ENCODE peak calls at places on chromosomes 5 and 9, in five cellular contexts. H is psoas muscle, B is NCI-H2081, E is smooth muscle cell of the brain vasculature, N is fibroblast of the conjunctiva. W is an unnamed sample.
A peak's percentile ranks its signal among the peaks of the same experiment; 100 is the strongest.

GRCh38 chr5:67413749-67414148 is 217.2 kb upstream of the CD180 start:
- DNase-seq in N (no peak), H (no peak), B (no peak), E (no peak), W (no peak)

GRCh38 chr5:141870871-141871270 is 7.3 kb downstream of the PCDH1 start:
- DNase-seq in B (no peak), N (no peak), H (no peak), E (no peak), W (no peak)

GRCh38 chr5:1010181-1010510 is 1.5 kb downstream of the NKD2 start:
- DNase-seq in B (no peak), N (no peak), H (peak; percentile 14), E (no peak), W (no peak)

GRCh38 chr9:114694719-114695269 is 12.8 kb upstream of the TEX48 start:
- DNase-seq in H (no peak), B (no peak), E (no peak), N (no peak), W (no peak)

GRCh38 chr5:28896949-28897348 is 1858.6 kb upstream of the CDH9 start:
- DNase-seq in B (peak; percentile 50), N (no peak), H (no peak), E (no peak), W (no peak)

GRCh38 chr5:38827525-38827924 is 18.3 kb upstream of the OSMR start:
- DNase-seq in B (no peak), E (no peak), H (no peak), N (no peak), W (no peak)

GRCh38 chr9:70303268-70303667 is 44.5 kb downstream of the SMC5 start:
- DNase-seq in H (no peak), N (peak; percentile 29), E (no peak), B (no peak), W (no peak)

GRCh38 chr5:74848553-74849025 is 17.6 kb downstream of the FAM169A start:
- DNase-seq in N (no peak), E (no peak), H (no peak), B (no peak), W (no peak)

GRCh38 chr9:127569819-127570401 is 42.2 kb upstream of the STXBP1 start:
- DNase-seq in B (peak; percentile 83), N (no peak), E (no peak), H (no peak), W (no peak)

GRCh38 chr9:101912698-101913097 is 174.3 kb upstream of the GRIN3A start:
- DNase-seq in B (no peak), N (no peak), E (no peak), H (no peak), W (no peak)

GRCh38 chr9:123309611-123310010 is 41.2 kb upstream of the STRBP start:
- DNase-seq in N (no peak), E (no peak), H (no peak), B (no peak), W (no peak)

GRCh38 chr5:137751869-137752491 is 2.2 kb downstream of the HNRNPA0 start:
- DNase-seq in H (no peak), E (no peak), B (peak; percentile 29), N (peak; percentile 83), W (peak; percentile 57)

GRCh38 chr9:130240410-130241197 is 25.0 kb upstream of the HMCN2 start:
- DNase-seq in H (no peak), N (peak; percentile 47), E (no peak), B (peak; percentile 53), W (no peak)

GRCh38 chr5:124908603-124909451 is 162.4 kb upstream of the ZNF608 start:
- DNase-seq in N (no peak), H (no peak), E (no peak), B (peak; percentile 92), W (no peak)

GRCh38 chr5:15598294-15598902 is 98.4 kb downstream of the FBXL7 start:
- DNase-seq in N (no peak), E (no peak), H (no peak), B (peak; percentile 26), W (no peak)

GRCh38 chr5:110956280-110956912 is 115.1 kb upstream of the TSLP start:
- DNase-seq in H (no peak), E (no peak), N (no peak), B (no peak), W (no peak)

GRCh38 chr5:7869474-7870136 is 657 bp downstream of the MTRR start:
- DNase-seq in B (peak; percentile 47), H (no peak), E (no peak), N (no peak), W (no peak)

GRCh38 chr9:18067553-18068120 is 406.3 kb upstream of the ADAMTSL1 start:
- DNase-seq in N (no peak), H (no peak), E (no peak), B (no peak), W (no peak)

GRCh38 chr5:132215329-132215728 is 12.3 kb downstream of the P4HA2 start:
- DNase-seq in E (peak; percentile 91), N (peak; percentile 96), H (peak; percentile 95), B (no peak), W (peak; percentile 94)

GRCh38 chr5:139215176-139215975 is 17.2 kb upstream of the SIL1 start:
- DNase-seq in H (no peak), N (no peak), B (no peak), E (no peak), W (no peak)

GRCh38 chr5:52956014-52956413 is 33.1 kb upstream of the ITGA2 start:
- DNase-seq in N (no peak), B (no peak), H (no peak), E (no peak), W (no peak)

GRCh38 chr9:19493174-19493811 is 84.5 kb downstream of the ACER2 start:
- DNase-seq in E (peak; percentile 23), H (peak; percentile 77), B (peak; percentile 87), N (peak; percentile 35), W (peak; percentile 54)

GRCh38 chr5:14665110-14665822 is 748 bp downstream of the OTULIN start:
- DNase-seq in B (peak; percentile 34), N (no peak), E (no peak), H (no peak), W (no peak)